ENCODE peak calls at places on chromosomes 7 and 10, in eight cellular contexts. Q, X, G, V, S, F, B and N are unnamed samples.

GRCh38 chr7:140005754-140006503 is 56.8 kb downstream of the PARP12 start:
- DNase-seq in Q (peak), X (no peak), G (no peak), V (no peak), S (no peak), F (peak), B (no peak), N (no peak)

GRCh38 chr10:28785018-28785417 is 107.7 kb downstream of the BAMBI start:
- DNase-seq in Q (no peak), X (no peak), G (no peak), V (no peak), S (no peak), F (peak), B (no peak), N (no peak)

GRCh38 chr10:100345570-100346330 is 1.3 kb upstream of the SCD start:
- DNase-seq in Q (peak), X (no peak), G (no peak), V (no peak), S (no peak), F (peak), B (no peak), N (peak)

GRCh38 chr7:70456729-70457128 is 675.2 kb upstream of the GALNT17 start:
- DNase-seq in Q (no peak), X (no peak), G (no peak), V (no peak), S (no peak), F (peak), B (no peak), N (no peak)

GRCh38 chr10:133441780-133442179 is 12.0 kb upstream of the SCART1 start:
- DNase-seq in Q (no peak), X (no peak), G (no peak), V (no peak), S (no peak), F (no peak), B (no peak), N (no peak)

GRCh38 chr10:5297466-5297865 is 67.3 kb upstream of the UCN3 start:
- DNase-seq in Q (peak), X (no peak), G (no peak), V (no peak), S (no peak), F (no peak), B (no peak), N (peak)

GRCh38 chr7:73968511-73968910 is 59.5 kb upstream of the ELN start:
- DNase-seq in Q (no peak), X (no peak), G (no peak), V (no peak), S (no peak), F (no peak), B (no peak), N (no peak)

GRCh38 chr7:135758531-135758932 is 9.9 kb upstream of the FAM180A start:
- DNase-seq in Q (peak), X (no peak), G (no peak), V (no peak), S (no peak), F (no peak), B (peak), N (no peak)

GRCh38 chr7:45568536-45569289 is 5.5 kb upstream of the ADCY1 start:
- DNase-seq in Q (no peak), X (no peak), G (no peak), V (no peak), S (no peak), F (no peak), B (no peak), N (no peak)

GRCh38 chr10:124526621-124527267 is 65.1 kb downstream of the LHPP start:
- DNase-seq in Q (no peak), X (no peak), G (no peak), V (no peak), S (no peak), F (no peak), B (no peak), N (no peak)

GRCh38 chr10:33325929-33326328 is 8.5 kb downstream of the NRP1 start:
- DNase-seq in Q (no peak), X (no peak), G (no peak), V (no peak), S (no peak), F (peak), B (no peak), N (no peak)

GRCh38 chr7:113629244-113629643 is 289.6 kb downstream of the PPP1R3A start:
- DNase-seq in Q (peak), X (no peak), G (no peak), V (no peak), S (no peak), F (no peak), B (no peak), N (no peak)